ENCODE peak calls at places on chromosomes 16 and 17, in nine cellular contexts. T is CD8-positive, alpha-beta T cell; Q is astrocyte; I is esophagus muscularis mucosa; L is mammary epithelial cell; V is uterus; W is heart right ventricle; B is neuronal stem cell; M is aorta. P is an unnamed sample. For H3K27me3 and H3K4me1, the result is how much of the 10 kb centered on the place peaks cover.

GRCh38 chr17:54760836-54761235 is 139.8 kb upstream of the TOM1L1 start:
- DNase-seq in T (no peak), Q (no peak), I (no peak), L (no peak), V (no peak), W (no peak), B (no peak), M (no peak), P (no peak)

GRCh38 chr16:77171750-77172635 is 19.0 kb upstream of the MON1B start:
- DNase-seq in T (no peak), Q (peak), I (no peak), L (peak), V (peak), W (peak), B (peak), M (no peak), P (peak)

GRCh38 chr17:62179525-62180161 is 114.6 kb upstream of the MED13 start:
- DNase-seq in T (no peak), Q (peak), I (no peak), L (peak), V (no peak), W (no peak), B (no peak), M (no peak), P (no peak)

GRCh38 chr17:77706938-77707337 is 251.6 kb upstream of the TNRC6C start:
- DNase-seq in T (no peak), Q (no peak), I (peak), L (no peak), V (no peak), W (no peak), B (no peak), M (no peak), P (no peak)

GRCh38 chr16:52773026-52773425 is 226.1 kb upstream of the TOX3 start:
- DNase-seq in T (no peak), Q (no peak), I (no peak), L (no peak), V (no peak), W (no peak), B (no peak), M (no peak), P (no peak)

GRCh38 chr17:74152591-74153455 is 50.7 kb upstream of the RPL38 start:
- DNase-seq in T (no peak), Q (no peak), I (peak), L (no peak), V (no peak), W (no peak), B (no peak), M (no peak), P (no peak)

GRCh38 chr16:70695351-70696070 is 9.7 kb upstream of the MTSS2 start:
- DNase-seq in T (no peak), Q (peak), I (no peak), L (no peak), V (no peak), W (peak), B (no peak), M (no peak), P (no peak)

GRCh38 chr17:45573915-45574314 is 83.4 kb upstream of the PLEKHM1 start:
- DNase-seq in T (no peak), Q (no peak), I (no peak), L (no peak), V (no peak), W (no peak), B (no peak), M (no peak), P (no peak)

GRCh38 chr16:4200000-4200780 is 41.7 kb downstream of the SRL start:
- DNase-seq in T (no peak), Q (peak), I (peak), L (peak), V (peak), W (peak), B (peak), M (peak), P (peak)

GRCh38 chr17:41972571-41973411 is 6.2 kb downstream of the CNP start:
- DNase-seq in T (no peak), Q (no peak), I (no peak), L (no peak), V (no peak), W (peak), B (no peak), M (peak), P (no peak)

GRCh38 chr17:17796787-17797061 is 40.1 kb downstream of the SREBF1 start:
- DNase-seq in T (no peak), Q (no peak), I (no peak), L (no peak), V (no peak), W (no peak), B (no peak), M (no peak), P (no peak)

GRCh38 chr16:74107795-74108610 is 188.6 kb upstream of the PSMD7 start:
- DNase-seq in T (no peak), Q (no peak), I (no peak), L (peak), V (no peak), W (peak), B (peak), M (no peak), P (peak)

GRCh38 chr17:79695293-79696158 is 35.2 kb upstream of the ENPP7 start:
- DNase-seq in T (no peak), Q (peak), I (no peak), L (no peak), V (no peak), W (peak), B (no peak), M (no peak), P (no peak)
- H3K4me3 ChIP-seq in T (no peak), Q (no peak), I (no peak), L (no peak), V (no peak), W (no peak), B (no peak), M (no peak), P (no peak)

DNA sequence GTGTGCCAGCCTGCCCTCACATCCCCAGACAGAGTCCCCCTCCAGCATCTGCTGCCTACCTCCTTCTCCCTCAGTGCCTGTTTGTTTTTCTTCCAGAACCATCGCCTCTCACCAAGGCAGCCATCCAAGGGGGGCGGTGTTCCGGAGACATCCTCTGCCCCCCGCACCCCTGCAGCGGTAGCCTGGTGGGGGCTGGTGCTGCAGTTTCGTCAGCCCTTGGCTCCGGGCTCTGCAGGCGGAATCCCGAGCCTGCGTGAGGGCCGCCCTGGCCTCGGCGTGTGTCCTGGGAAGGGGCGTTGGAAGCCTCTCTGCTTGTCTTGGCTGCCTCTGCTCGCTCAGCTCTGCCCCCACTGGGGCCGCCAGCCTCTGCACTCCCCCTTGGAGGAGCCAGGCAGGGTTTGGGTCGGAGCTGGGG is 126.0 kb upstream of the CIBAR2 start:
- DNase-seq in T (no peak), Q (peak), I (peak), L (no peak), V (peak), W (peak), B (no peak), M (peak), P (no peak)
- H3K27me3 ChIP-seq in T (under half), Q (under half), I (under half), L (under half), V (under half), W (under half), B (under half), M (under half), P (under half)

GRCh38 chr16:88780100-88781062 is 4.6 kb downstream of the PIEZO1 start:
- DNase-seq in T (no peak), Q (no peak), I (no peak), L (no peak), V (no peak), W (no peak), B (no peak), M (no peak), P (no peak)
- H3K4me1 ChIP-seq in T (half or more), Q (under half), I (half or more), L (under half), V (under half), W (half or more), B (under half), M (under half), P (under half)

DNA sequence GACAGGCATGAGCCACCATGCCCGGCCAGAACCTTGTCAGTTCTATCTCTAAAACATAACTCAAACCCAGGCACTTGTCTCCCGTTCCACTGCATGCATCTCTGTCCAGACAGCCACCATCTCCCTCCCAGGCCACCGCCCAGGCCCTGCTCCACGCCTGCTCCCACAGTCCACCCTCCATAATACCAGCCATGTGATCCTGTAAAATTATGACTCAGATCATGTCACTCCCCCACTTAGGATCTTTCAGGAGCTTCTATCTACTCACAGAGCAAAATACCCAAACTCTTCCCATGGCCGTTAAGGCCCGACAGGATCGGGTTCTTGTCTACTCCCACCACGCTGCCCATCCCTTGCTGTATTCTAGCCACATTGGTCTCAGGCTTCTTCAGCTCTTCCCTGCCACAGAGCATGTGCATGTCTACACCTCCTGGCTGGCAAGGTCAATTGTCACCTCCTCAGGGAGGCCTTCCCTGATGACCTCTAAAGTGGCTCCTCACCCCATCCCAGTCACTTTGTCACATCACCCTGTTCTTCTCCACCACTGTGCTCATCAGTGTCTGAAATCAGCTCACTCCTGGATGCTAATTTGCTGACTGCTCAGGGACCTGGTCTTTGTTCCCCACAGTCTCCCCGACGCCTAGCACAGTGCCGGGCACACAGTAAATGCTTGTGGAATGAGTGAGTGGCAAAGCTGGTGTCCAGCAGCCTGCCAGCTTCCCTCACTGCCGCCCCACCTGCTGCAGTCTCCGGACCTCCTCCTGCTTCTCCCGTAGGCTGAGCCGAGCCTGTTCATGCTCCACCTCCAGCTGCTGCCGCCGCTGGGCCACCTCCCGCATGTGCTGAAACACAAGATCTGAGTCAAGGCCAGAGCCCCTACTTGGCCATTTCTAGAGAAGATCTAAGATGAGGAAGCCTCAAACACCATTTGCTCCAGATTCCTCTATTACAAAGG is 6.7 kb downstream of the TSPOAP1 start:
- DNase-seq in T (no peak), Q (no peak), I (no peak), L (no peak), V (no peak), W (no peak), B (no peak), M (peak), P (no peak)
- H3K4me3 ChIP-seq in T (no peak), Q (no peak), I (no peak), L (no peak), V (no peak), W (no peak), B (peak), M (no peak), P (no peak)

GRCh38 chr17:36931697-36932382 is 5.4 kb upstream of the LHX1 start:
- DNase-seq in T (no peak), Q (no peak), I (no peak), L (no peak), V (no peak), W (no peak), B (no peak), M (peak), P (no peak)
- H3K27me3 ChIP-seq in T (half or more), Q (half or more), I (half or more), L (half or more), V (under half), W (half or more), B (half or more), M (under half), P (under half)

P was measured in HAP-1.